ENCODE peak calls at places on chromosome 16, in five cellular contexts. One of them, this sample, is unnamed.

GRCh38 chr16:84665359-84665758 is 17.0 kb downstream of the KLHL36 start:
- DNase-seq in NCI-H774: no peak
- DNase-seq in right lobe of liver: no peak
- DNase-seq in caudate nucleus: no peak
- DNase-seq in stimulated activated CD8-positive, alpha-beta memory T cell treated with anti-CD3 and anti-CD28 coated beads, Interleukin-15, amount 100 ng/mL, for 24 hours: no peak
- DNase-seq in this sample: no peak

GRCh38 chr16:2858245-2859025 is 465 bp upstream of the PRSS22 start:
- DNase-seq in NCI-H774: peak; percentile 5
- DNase-seq in right lobe of liver: no peak
- DNase-seq in caudate nucleus: no peak
- DNase-seq in stimulated activated CD8-positive, alpha-beta memory T cell treated with anti-CD3 and anti-CD28 coated beads, Interleukin-15, amount 100 ng/mL, for 24 hours: no peak
- DNase-seq in this sample: no peak

GRCh38 chr16:15932939-15933338 is 16.5 kb upstream of the ABCC1 start:
- DNase-seq in NCI-H774: no peak
- DNase-seq in right lobe of liver: no peak
- DNase-seq in caudate nucleus: no peak
- DNase-seq in stimulated activated CD8-positive, alpha-beta memory T cell treated with anti-CD3 and anti-CD28 coated beads, Interleukin-15, amount 100 ng/mL, for 24 hours: no peak
- DNase-seq in this sample: no peak

GRCh38 chr16:84826558-84826941 is 6.8 kb downstream of the CRISPLD2 start:
- DNase-seq in NCI-H774: no peak
- DNase-seq in right lobe of liver: no peak
- DNase-seq in caudate nucleus: no peak
- DNase-seq in stimulated activated CD8-positive, alpha-beta memory T cell treated with anti-CD3 and anti-CD28 coated beads, Interleukin-15, amount 100 ng/mL, for 24 hours: no peak
- DNase-seq in this sample: no peak

GRCh38 chr16:12763517-12763916 is 40.2 kb downstream of the CPPED1 start:
- DNase-seq in NCI-H774: no peak
- DNase-seq in right lobe of liver: no peak
- DNase-seq in caudate nucleus: no peak
- DNase-seq in stimulated activated CD8-positive, alpha-beta memory T cell treated with anti-CD3 and anti-CD28 coated beads, Interleukin-15, amount 100 ng/mL, for 24 hours: no peak
- DNase-seq in this sample: no peak

GRCh38 chr16:89909777-89910716 is 8.6 kb upstream of the MC1R start:
- DNase-seq in NCI-H774: no peak
- DNase-seq in right lobe of liver: peak; percentile 78
- DNase-seq in caudate nucleus: peak; percentile 79
- DNase-seq in stimulated activated CD8-positive, alpha-beta memory T cell treated with anti-CD3 and anti-CD28 coated beads, Interleukin-15, amount 100 ng/mL, for 24 hours: peak; percentile 37
- DNase-seq in this sample: peak; percentile 79

GRCh38 chr16:58511933-58512815 is 3.1 kb upstream of the SETD6 start:
- DNase-seq in NCI-H774: peak; percentile 21
- DNase-seq in right lobe of liver: peak; percentile 79
- DNase-seq in caudate nucleus: peak; percentile 44
- DNase-seq in stimulated activated CD8-positive, alpha-beta memory T cell treated with anti-CD3 and anti-CD28 coated beads, Interleukin-15, amount 100 ng/mL, for 24 hours: peak; percentile 80
- DNase-seq in this sample: no peak

GRCh38 chr16:89708481-89708931 is 7.0 kb upstream of the SPATA2L start:
- DNase-seq in NCI-H774: no peak
- DNase-seq in right lobe of liver: no peak
- DNase-seq in caudate nucleus: no peak
- DNase-seq in stimulated activated CD8-positive, alpha-beta memory T cell treated with anti-CD3 and anti-CD28 coated beads, Interleukin-15, amount 100 ng/mL, for 24 hours: no peak
- DNase-seq in this sample: no peak

GRCh38 chr16:13767215-13767614 is 152.7 kb upstream of the ERCC4 start:
- DNase-seq in NCI-H774: no peak
- DNase-seq in right lobe of liver: no peak
- DNase-seq in caudate nucleus: no peak
- DNase-seq in stimulated activated CD8-positive, alpha-beta memory T cell treated with anti-CD3 and anti-CD28 coated beads, Interleukin-15, amount 100 ng/mL, for 24 hours: no peak
- DNase-seq in this sample: no peak

GRCh38 chr16:84194470-84195200 is 3.7 kb downstream of the ADAD2 start:
- DNase-seq in NCI-H774: no peak
- DNase-seq in right lobe of liver: no peak
- DNase-seq in caudate nucleus: no peak
- DNase-seq in stimulated activated CD8-positive, alpha-beta memory T cell treated with anti-CD3 and anti-CD28 coated beads, Interleukin-15, amount 100 ng/mL, for 24 hours: no peak
- DNase-seq in this sample: no peak

GRCh38 chr16:77307764-77308561 is 108.8 kb downstream of the SYCE1L start:
- DNase-seq in NCI-H774: no peak
- DNase-seq in right lobe of liver: no peak
- DNase-seq in caudate nucleus: no peak
- DNase-seq in stimulated activated CD8-positive, alpha-beta memory T cell treated with anti-CD3 and anti-CD28 coated beads, Interleukin-15, amount 100 ng/mL, for 24 hours: no peak
- DNase-seq in this sample: no peak

GRCh38 chr16:48914070-48914469 is 304.1 kb upstream of the N4BP1 start:
- DNase-seq in NCI-H774: no peak
- DNase-seq in right lobe of liver: no peak
- DNase-seq in caudate nucleus: no peak
- DNase-seq in stimulated activated CD8-positive, alpha-beta memory T cell treated with anti-CD3 and anti-CD28 coated beads, Interleukin-15, amount 100 ng/mL, for 24 hours: no peak
- DNase-seq in this sample: no peak

GRCh38 chr16:57273359-57273758 is 11.1 kb downstream of the PLLP start:
- DNase-seq in NCI-H774: no peak
- DNase-seq in right lobe of liver: no peak
- DNase-seq in caudate nucleus: no peak
- DNase-seq in stimulated activated CD8-positive, alpha-beta memory T cell treated with anti-CD3 and anti-CD28 coated beads, Interleukin-15, amount 100 ng/mL, for 24 hours: no peak
- DNase-seq in this sample: no peak

GRCh38 chr16:74726736-74727135 is 26.1 kb upstream of the MLKL start:
- DNase-seq in NCI-H774: no peak
- DNase-seq in right lobe of liver: peak; percentile 5
- DNase-seq in caudate nucleus: no peak
- DNase-seq in stimulated activated CD8-positive, alpha-beta memory T cell treated with anti-CD3 and anti-CD28 coated beads, Interleukin-15, amount 100 ng/mL, for 24 hours: no peak
- DNase-seq in this sample: peak; percentile 60

This sample was measured in NCI-H526.